ENCODE peak calls at places on chromosomes 5 and 9, in eight cellular contexts. M is lower lobe of right lung; S is Panc1; R is CD4-positive, CD25-positive, alpha-beta regulatory T cell; J is stomach; K is pancreas; T is CD8-positive, alpha-beta T cell; B is GM23248. D is an unnamed sample. For H3K4me1, the result is how much of the 10 kb centered on the place peaks cover.

GRCh38 chr9:116230233-116230632 is 76.6 kb downstream of the PAPPA start:
- DNase-seq in M (no peak), S (no peak), R (no peak), J (no peak), K (no peak), T (no peak), B (no peak), D (no peak)

GRCh38 chr5:65100846-65101678 is 332.3 kb downstream of the CWC27 start:
- DNase-seq in M (peak), S (peak), R (peak), J (peak), K (peak), T (peak), B (peak), D (no peak)

GRCh38 chr5:112064956-112065355 is 308.0 kb upstream of the NREP start:
- DNase-seq in M (no peak), S (no peak), R (no peak), J (no peak), K (no peak), T (no peak), B (no peak), D (no peak)

GRCh38 chr5:143887302-143887638 is 75.3 kb downstream of the HMHB1 start:
- DNase-seq in M (peak), S (no peak), R (no peak), J (no peak), K (no peak), T (no peak), B (peak), D (no peak)

GRCh38 chr9:119337566-119337965 is 31.7 kb downstream of the BRINP1 start:
- DNase-seq in M (no peak), S (no peak), R (no peak), J (no peak), K (no peak), T (no peak), B (no peak), D (no peak)

GRCh38 chr9:89797255-89797654 is 192.4 kb downstream of the GADD45G start:
- DNase-seq in M (peak), S (no peak), R (no peak), J (no peak), K (no peak), T (no peak), B (no peak), D (no peak)

GRCh38 chr5:36079200-36079761 is 12.6 kb upstream of the UGT3A2 start:
- DNase-seq in M (no peak), S (peak), R (peak), J (no peak), K (no peak), T (no peak), B (peak), D (no peak)

GRCh38 chr5:134586866-134587524 is 45.6 kb downstream of the SAR1B start:
- DNase-seq in M (peak), S (no peak), R (peak), J (peak), K (peak), T (peak), B (peak), D (peak)

GRCh38 chr9:137199411-137200121 is 975 bp downstream of the TPRN start:
- DNase-seq in M (no peak), S (no peak), R (no peak), J (no peak), K (peak), T (no peak), B (peak), D (no peak)

GRCh38 chr5:137633896-137634295 is 102.0 kb downstream of the KLHL3 start:
- DNase-seq in M (no peak), S (no peak), R (no peak), J (no peak), K (no peak), T (no peak), B (no peak), D (no peak)

GRCh38 chr5:133285583-133286021 is 233.8 kb downstream of the HSPA4 start:
- DNase-seq in M (no peak), S (peak), R (no peak), J (peak), K (peak), T (no peak), B (peak), D (no peak)

GRCh38 chr9:34546102-34546833 is 23.5 kb upstream of the ENHO start:
- DNase-seq in M (no peak), S (no peak), R (no peak), J (no peak), K (no peak), T (no peak), B (no peak), D (no peak)

GRCh38 chr5:139251281-139251687 is 42.3 kb upstream of the MATR3 start:
- DNase-seq in M (no peak), S (no peak), R (peak), J (no peak), K (no peak), T (peak), B (no peak), D (peak)

GRCh38 chr5:10691826-10692785 is 68.9 kb downstream of the DAP start:
- DNase-seq in M (no peak), S (no peak), R (no peak), J (no peak), K (no peak), T (no peak), B (peak), D (no peak)

GRCh38 chr9:100352201-100352726 is 478 bp downstream of the TEX10 start:
- DNase-seq in M (peak), S (no peak), R (peak), J (peak), K (peak), T (peak), B (peak), D (no peak)

GRCh38 chr5:143261748-143262392 is 141.6 kb downstream of the NR3C1 start:
- DNase-seq in M (no peak), S (no peak), R (no peak), J (no peak), K (no peak), T (no peak), B (peak), D (no peak)

GRCh38 chr9:24045150-24045549 is 219.1 kb upstream of the ELAVL2 start:
- DNase-seq in M (no peak), S (no peak), R (no peak), J (no peak), K (no peak), T (no peak), B (no peak), D (no peak)

GRCh38 chr9:3662671-3663070 is 136.9 kb upstream of the RFX3 start:
- DNase-seq in M (no peak), S (no peak), R (no peak), J (no peak), K (no peak), T (no peak), B (no peak), D (no peak)

GRCh38 chr9:108543251-108543768 is 312.5 kb downstream of the ACTL7B start:
- DNase-seq in M (no peak), S (no peak), R (no peak), J (no peak), K (no peak), T (no peak), B (peak), D (no peak)

GRCh38 chr5:137310051-137310730 is 188.9 kb downstream of the SPOCK1 start:
- DNase-seq in M (no peak), S (peak), R (no peak), J (no peak), K (no peak), T (no peak), B (peak), D (no peak)

GRCh38 chr9:124749811-124750210 is 21.3 kb downstream of the NR6A1 start:
- DNase-seq in M (no peak), S (no peak), R (no peak), J (no peak), K (no peak), T (no peak), B (peak), D (no peak)

GRCh38 chr5:142960309-142960696 is 190.1 kb downstream of the ARHGAP26 start:
- DNase-seq in M (no peak), S (peak), R (no peak), J (no peak), K (no peak), T (no peak), B (peak), D (no peak)

GRCh38 chr9:136292591-136293448 is 11.1 kb downstream of the CCDC187 start:
- DNase-seq in M (no peak), S (no peak), R (no peak), J (peak), K (no peak), T (no peak), B (peak), D (no peak)

GRCh38 chr5:176364765-176365662 is at the start of gene ARL10:
- DNase-seq in M (peak), S (no peak), R (peak), J (no peak), K (peak), T (peak), B (peak), D (peak)

GRCh38 chr5:119286516-119287488 is 69.0 kb upstream of the TNFAIP8 start:
- DNase-seq in M (no peak), S (no peak), R (no peak), J (no peak), K (no peak), T (no peak), B (no peak), D (no peak)

GRCh38 chr9:134127616-134128015 is 8.3 kb upstream of the WDR5 start:
- DNase-seq in M (no peak), S (no peak), R (no peak), J (no peak), K (no peak), T (no peak), B (no peak), D (no peak)

GRCh38 chr5:123450641-123451421 is 27.6 kb upstream of the CEP120 start:
- DNase-seq in M (no peak), S (no peak), R (no peak), J (no peak), K (no peak), T (no peak), B (peak), D (no peak)

GRCh38 chr5:179211076-179211475 is 134.2 kb downstream of the ADAMTS2 start:
- DNase-seq in M (no peak), S (no peak), R (no peak), J (no peak), K (no peak), T (no peak), B (peak), D (no peak)

DNA sequence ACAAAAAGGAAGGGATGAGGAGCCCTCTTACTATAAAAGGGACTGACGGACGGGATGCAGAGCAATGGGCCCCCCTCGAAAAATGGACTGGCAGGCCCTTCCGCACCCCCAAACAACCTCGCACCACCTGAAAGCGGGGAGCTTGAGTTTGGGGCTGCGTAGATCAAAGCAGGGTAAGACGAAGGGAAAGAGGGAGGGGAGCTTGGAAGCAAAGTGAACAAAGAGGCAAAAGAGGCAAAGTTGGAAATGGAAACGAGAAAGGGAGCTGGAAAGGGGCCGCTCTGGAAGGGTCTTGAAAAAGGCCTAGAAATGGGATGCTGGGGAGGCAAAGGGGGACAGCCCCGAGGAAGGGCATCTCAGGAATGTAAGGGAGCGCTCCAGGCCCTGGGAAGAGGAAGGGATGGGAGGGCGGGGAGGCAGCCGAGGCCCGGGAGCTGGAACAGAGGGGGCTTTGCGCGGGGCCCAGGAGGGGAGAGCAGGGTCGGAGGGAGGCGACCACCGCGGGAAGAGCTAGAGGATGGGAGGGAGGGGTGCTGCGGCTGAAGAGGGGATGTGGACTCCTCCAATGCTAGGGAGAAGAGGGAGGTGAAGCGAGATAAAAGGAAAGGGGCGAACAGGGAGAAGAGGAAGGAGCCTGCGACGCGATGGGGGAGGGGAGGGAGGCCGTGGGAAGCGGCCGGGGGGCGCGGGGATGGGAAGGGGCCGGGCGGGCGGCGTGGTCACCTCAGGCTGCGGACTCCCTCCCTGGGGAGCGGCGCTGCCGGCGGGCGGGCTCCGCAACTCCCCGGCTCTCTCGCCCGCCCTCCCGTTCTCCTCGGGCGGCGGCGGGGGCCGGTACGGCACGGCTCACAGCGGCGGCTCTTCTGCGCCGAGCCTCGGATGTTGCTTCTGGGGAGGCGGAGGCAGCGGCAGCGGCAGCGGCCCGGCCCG is 580 bp downstream of the RNF145 start:
- DNase-seq in M (peak), S (no peak), R (peak), J (peak), K (peak), T (peak), B (peak), D (no peak)
- H3K4me1 ChIP-seq in M (half or more), S (under half), R (under half), J (under half), K (under half), T (under half), B (under half), D (under half)

GRCh38 chr9:73154760-73155159 is 3.1 kb downstream of the ANXA1 start:
- DNase-seq in M (no peak), S (no peak), R (no peak), J (no peak), K (no peak), T (no peak), B (peak), D (no peak)

GRCh38 chr9:73156593-73157187 is 5.0 kb downstream of the ANXA1 start:
- DNase-seq in M (no peak), S (no peak), R (no peak), J (no peak), K (no peak), T (no peak), B (no peak), D (no peak)

GRCh38 chr9:73154271-73154670 is 2.6 kb downstream of the ANXA1 start:
- DNase-seq in M (no peak), S (no peak), R (no peak), J (no peak), K (no peak), T (no peak), B (no peak), D (no peak)

GRCh38 chr9:73155968-73156592 is 4.4 kb downstream of the ANXA1 start:
- DNase-seq in M (no peak), S (no peak), R (no peak), J (no peak), K (no peak), T (no peak), B (no peak), D (no peak)

DNA sequence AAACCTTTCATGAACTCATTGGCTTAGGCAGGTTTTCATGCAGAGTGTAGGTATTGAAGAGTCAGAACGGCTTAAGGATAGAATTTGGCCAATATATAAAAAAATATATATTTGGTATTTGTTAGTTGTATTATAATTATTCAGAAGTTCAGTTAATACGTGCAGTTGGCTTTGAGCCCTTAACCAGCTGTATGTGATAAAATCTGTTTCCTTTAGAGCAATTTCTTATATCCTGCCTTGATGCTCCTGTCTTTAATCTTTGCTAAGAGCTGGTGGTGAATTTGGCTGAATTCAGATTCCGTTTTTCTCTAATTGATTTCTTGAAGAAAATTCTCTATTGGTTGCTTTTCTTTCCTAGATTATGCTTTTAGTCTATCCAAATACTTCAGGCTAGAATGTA is 3.7 kb downstream of the ANXA1 start:
- DNase-seq in M (no peak), S (no peak), R (no peak), J (no peak), K (no peak), T (no peak), B (peak), D (no peak)
- H3K4me1 ChIP-seq in M (half or more), S (under half), R (under half), J (under half), K (under half), T (half or more), B (half or more), D (under half)

GRCh38 chr5:172840778-172841154 is 6.7 kb downstream of the ERGIC1 start:
- DNase-seq in M (no peak), S (no peak), R (no peak), J (no peak), K (no peak), T (no peak), B (no peak), D (no peak)
- H3K4me1 ChIP-seq in M (half or more), S (under half), R (under half), J (under half), K (under half), T (under half), B (under half), D (under half)

DNA sequence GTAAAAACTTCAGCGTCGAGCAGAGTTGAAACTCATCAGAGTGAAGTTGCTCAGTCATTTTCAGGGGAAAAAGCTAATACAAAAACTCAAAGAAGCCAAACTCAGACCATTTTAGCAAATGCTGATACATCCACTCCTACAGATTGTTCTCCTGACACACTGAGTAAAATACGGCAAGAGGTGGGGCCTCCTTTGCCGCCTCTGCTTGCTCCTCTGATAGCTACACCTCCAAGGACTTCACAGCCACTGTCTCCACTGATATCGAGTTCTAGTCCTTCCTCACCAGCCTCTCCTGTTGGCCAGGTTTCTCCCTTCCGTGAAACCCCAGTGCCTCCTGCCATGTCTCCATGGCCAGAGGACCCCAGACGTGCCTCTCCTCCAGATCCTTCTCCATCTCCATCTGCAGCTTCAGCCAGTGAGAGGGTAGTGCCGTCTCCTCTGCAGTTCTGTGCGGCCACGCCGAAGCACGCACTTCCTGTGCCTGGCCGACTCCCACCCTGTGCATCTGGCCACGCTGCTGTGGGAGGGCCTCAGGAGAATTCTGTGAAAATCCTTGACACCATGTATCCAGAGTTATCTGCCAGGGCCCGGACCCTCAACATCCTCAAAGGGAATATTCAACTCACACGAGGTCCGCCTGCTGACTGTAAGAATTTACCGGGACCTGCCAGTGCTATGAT is 41.7 kb downstream of the ICE1 start:
- DNase-seq in M (no peak), S (no peak), R (no peak), J (no peak), K (no peak), T (no peak), B (no peak), D (no peak)
- H3K4me1 ChIP-seq in M (under half), S (under half), R (under half), J (under half), K (under half), T (under half), B (under half), D (under half)

DNA sequence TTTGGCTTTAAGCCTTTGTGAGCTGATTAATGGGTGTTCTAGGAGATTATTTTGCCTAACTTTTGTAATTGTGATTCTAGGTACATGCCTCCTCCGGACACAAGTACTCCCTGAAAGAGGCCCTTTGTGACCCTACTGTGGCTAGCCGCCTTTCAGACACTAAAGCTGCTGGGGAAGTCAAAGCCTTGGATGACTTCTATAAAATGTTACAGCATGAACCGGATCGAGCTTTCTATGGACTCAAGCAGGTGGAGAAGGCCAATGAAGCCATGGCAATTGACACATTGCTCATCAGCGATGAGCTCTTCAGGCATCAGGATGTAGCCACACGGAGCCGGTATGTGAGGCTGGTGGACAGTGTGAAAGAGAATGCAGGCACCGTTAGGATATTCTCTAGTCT is 13.6 kb downstream of the ITGA1 start:
- DNase-seq in M (no peak), S (no peak), R (peak), J (no peak), K (no peak), T (no peak), B (peak), D (no peak)
- H3K4me1 ChIP-seq in M (half or more), S (under half), R (under half), J (under half), K (under half), T (under half), B (under half), D (under half)

DNA sequence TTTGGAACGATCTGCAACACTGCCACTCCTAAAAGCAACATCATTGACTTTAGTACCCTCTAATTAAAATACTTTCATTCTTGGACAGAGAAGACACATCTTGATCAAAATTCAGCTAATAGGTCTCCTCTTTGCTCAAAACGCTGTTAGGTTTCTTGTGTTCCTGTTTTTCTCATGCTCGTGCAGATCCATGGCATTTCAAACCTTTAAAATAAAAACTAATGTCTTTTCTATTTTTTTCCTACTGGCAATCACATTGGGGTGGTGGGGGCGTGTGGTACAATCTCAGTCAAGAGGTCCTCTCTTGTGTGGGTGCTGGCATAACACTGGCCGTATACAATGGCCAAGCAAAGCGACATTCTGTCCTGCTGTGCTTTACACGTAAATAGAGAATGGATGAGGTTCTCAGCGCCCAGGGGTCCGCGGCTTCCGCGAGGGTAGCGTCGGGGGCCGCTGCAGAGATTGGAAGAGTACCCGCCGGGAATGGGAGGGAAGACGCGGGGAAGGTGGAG is 313 bp upstream of the GPR150 start:
- DNase-seq in M (no peak), S (no peak), R (no peak), J (no peak), K (no peak), T (no peak), B (no peak), D (no peak)
- H3K4me1 ChIP-seq in M (under half), S (under half), R (under half), J (under half), K (under half), T (under half), B (under half), D (under half)